ENCODE peak calls at places on chromosomes 12 and 14, in four cellular contexts. C is right cardiac atrium, K is cardiac muscle cell, I is SK-N-SH. E is an unnamed sample.

GRCh38 chr14:22200977-22201605 is 387.9 kb downstream of the DAD1 start:
- DNase-seq in K (peak), I (no peak), C (no peak), E (no peak)

GRCh38 chr14:49770212-49770817 is 2.4 kb downstream of the KLHDC2 start:
- DNase-seq in C (no peak), K (peak), I (no peak), E (no peak)

GRCh38 chr12:30862486-30862885 is 64.1 kb upstream of the TSPAN11 start:
- DNase-seq in K (peak), I (peak), C (peak), E (no peak)

GRCh38 chr14:103688441-103688840 is 26.8 kb downstream of the XRCC3 start:
- DNase-seq in C (no peak), I (no peak), K (no peak), E (no peak)

GRCh38 chr12:68962855-68963455 is 30.0 kb upstream of the CPM start:
- DNase-seq in I (no peak), K (no peak), C (no peak), E (no peak)

GRCh38 chr12:122961551-122962329 is 4.5 kb downstream of the ABCB9 start:
- DNase-seq in K (peak), I (no peak), C (no peak), E (no peak)

GRCh38 chr12:2678416-2678815 is 116.4 kb upstream of the FKBP4 start:
- DNase-seq in K (no peak), C (no peak), I (no peak), E (no peak)

GRCh38 chr12:116916714-116917114 is 6.0 kb downstream of the FBXW8 start:
- DNase-seq in K (peak), C (no peak), I (no peak), E (no peak)

GRCh38 chr12:52335598-52336262 is 14.5 kb upstream of the KRT83 start:
- DNase-seq in K (no peak), I (peak), C (no peak), E (no peak)

GRCh38 chr14:37061697-37062096 is 110.7 kb downstream of the SLC25A21 start:
- DNase-seq in C (no peak), I (no peak), K (no peak), E (no peak)

GRCh38 chr12:102680296-102680695 is 199.9 kb upstream of the IGF1 start:
- DNase-seq in C (no peak), I (no peak), K (no peak), E (no peak)

DNA sequence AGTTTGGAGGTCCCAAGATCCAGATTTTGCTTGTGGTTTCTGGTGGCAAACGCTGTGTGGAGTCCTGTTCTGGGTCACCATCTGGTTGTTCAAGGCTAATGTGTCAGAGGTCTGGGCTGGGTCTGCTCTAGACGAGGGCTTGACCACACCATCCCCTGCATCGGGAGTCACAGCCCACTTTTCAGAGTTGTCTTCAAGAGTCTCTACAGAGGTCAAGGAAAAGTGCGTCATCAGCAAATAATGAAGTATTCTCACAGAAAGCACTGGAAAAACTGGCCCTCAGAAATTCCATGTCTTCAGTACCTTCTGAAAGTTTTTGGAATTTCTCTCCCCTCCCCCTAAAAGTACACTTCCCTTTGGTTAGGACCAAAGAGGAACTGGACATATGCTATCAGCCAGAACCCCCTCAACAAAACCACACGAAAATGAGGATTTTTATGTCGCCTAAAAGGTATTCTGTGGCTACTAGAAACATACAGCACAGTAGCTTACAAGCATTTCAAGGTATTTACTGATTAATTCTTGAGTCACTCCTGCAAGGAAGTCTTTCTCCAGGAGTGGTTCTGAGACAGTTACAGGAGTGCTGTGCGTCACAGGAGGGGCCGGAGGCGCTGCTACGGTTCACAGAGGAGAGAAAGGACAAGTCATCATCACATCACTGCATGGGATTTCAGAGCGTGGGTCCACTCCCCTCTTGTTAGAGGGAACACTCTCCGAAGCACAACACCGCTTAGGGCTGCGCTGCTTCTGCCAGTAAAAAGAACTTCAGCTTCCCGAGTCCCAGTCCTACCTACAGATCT is 35.4 kb downstream of the RAD52 start:
- DNase-seq in I (no peak), C (no peak), K (peak), E (no peak)
- H3K27ac ChIP-seq in I (no peak), C (no peak), K (peak), E (no peak)

GRCh38 chr12:13104403-13104802 is 936 bp upstream of the GSG1 start:
- DNase-seq in C (no peak), K (no peak), I (no peak), E (no peak)

GRCh38 chr12:13100882-13101769 is 2.3 kb downstream of the GSG1 start:
- DNase-seq in K (peak), C (peak), I (peak), E (peak)

GRCh38 chr12:13102481-13103195 is 829 bp downstream of the GSG1 start:
- DNase-seq in C (no peak), I (no peak), K (peak), E (peak)

GRCh38 chr12:13101854-13102375 is 1.6 kb downstream of the GSG1 start:
- DNase-seq in I (no peak), K (peak), C (no peak), E (no peak)

GRCh38 chr12:13103391-13104033 is at the start of gene GSG1:
- DNase-seq in C (no peak), K (peak), I (no peak), E (no peak)
- H3K27ac ChIP-seq in C (peak), K (no peak), I (no peak), E (peak)

DNA sequence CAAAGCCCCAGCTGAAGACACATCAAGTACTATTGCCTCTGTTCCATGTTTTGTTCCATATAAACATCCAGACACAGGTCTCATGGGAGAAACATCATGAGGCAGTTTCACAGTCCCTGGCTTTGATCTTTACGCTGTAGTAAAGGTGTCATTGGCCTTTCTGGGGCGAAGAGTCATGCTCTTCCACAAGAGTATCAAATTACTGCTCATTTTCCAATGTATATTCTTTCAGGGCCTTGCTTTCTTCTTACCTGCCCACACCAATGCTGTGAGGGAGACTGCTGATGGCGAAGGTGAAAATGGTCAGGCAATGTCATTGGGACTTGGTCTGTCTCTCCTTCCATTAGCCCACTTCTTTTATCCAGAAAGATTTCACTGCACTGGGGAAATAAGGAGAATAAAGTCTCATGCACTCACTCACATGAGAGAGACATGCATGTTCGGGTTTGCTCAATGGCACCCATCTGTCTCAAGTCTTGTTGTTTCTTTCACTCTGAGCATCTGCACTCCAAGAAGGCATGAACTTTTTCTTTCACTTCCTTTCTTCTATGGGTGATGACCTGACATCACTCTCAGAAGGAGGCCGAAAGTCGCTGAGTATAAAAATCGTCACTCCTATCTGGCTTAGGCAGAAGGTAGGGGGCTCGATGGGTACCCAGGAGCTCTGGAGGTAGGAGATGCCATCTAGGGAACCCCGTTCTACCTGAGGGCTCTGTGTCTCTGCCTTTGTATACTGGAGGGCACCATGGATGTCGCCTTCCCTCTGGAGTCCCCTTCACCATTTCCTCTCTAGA is 1.3 kb upstream of the JDP2 start:
- DNase-seq in C (no peak), K (no peak), I (no peak), E (no peak)
- H3K27ac ChIP-seq in C (peak), K (no peak), I (no peak), E (peak)

DNA sequence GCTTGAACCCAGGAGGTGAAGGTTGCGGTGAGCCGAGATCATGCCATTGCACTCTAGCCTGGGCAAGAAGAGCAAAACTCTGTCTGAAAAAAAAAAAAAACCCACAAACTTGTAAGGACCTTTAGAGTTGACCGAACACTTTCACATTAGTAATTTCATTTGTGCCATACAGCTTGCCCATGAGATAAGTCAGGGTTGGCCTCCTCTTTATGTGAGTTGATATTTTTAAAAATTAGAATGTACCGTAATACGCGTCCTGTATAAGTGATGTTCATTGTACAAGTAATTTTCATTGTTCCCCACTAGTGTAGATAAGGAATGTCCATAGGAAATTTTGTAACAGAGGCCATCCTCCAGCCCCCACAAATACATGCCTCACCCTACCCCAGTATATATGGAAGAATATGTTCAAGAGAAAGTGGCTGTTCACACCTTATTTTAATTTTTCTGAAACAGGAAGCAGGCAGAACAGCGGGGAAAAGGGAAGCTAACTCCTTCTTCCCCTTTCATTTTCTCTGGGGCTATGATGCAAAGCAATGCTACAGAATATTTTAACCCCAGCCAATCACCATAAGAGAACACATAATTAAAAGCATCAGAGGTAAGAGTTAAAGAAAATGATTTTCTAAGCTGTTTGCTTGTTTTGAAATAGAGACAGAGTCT is 31.9 kb upstream of the HIF1A start:
- DNase-seq in I (no peak), K (no peak), C (no peak), E (no peak)
- H3K27ac ChIP-seq in I (no peak), K (no peak), C (no peak), E (no peak)

GRCh38 chr12:108845696-108846095 is 11.7 kb downstream of the SSH1 start:
- DNase-seq in K (no peak), C (no peak), I (no peak), E (no peak)

GRCh38 chr12:108849653-108850052 is 7.7 kb downstream of the SSH1 start:
- DNase-seq in K (peak), I (peak), C (peak), E (no peak)

GRCh38 chr12:108843187-108843586 is 14.2 kb downstream of the SSH1 start:
- DNase-seq in I (no peak), C (peak), K (no peak), E (no peak)

GRCh38 chr12:108847705-108848104 is 9.7 kb downstream of the SSH1 start:
- DNase-seq in C (no peak), K (no peak), I (no peak), E (no peak)

GRCh38 chr12:108846320-108846719 is 11.1 kb downstream of the SSH1 start:
- DNase-seq in K (no peak), C (peak), I (peak), E (peak)
- H3K27ac ChIP-seq in K (peak), C (peak), I (peak), E (peak)

DNA sequence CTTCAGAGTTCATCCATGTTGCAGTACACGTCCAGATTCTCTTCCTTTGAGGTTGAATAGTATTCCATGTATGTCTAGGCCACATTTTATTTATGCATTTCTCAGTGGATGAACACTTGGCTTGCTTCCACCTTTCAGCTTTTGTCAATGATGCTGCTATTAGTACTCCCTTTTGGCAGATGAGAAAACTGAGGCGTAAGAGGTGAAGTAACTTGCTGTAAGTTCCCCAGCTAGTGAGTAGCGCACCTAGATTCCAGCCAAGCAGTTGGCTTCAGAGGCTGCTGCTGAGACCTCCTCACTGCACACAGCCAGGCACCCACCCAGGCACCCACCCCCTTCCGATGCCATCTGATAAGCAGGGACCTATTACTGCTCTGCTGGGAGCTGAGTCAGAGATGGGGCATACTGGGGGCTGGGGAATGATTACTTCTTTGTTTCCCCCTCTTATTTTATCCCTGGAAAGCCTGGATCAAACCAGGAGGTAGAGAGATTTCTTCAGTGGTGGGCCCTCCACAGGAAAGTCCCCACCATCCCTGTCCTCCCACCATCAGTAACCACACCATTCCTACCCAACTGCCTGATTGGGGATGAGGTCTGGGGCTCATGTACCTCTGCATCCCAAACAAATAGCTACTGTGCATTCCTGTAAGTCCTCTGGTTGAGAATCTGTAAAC is 234.6 kb downstream of the PCNX1 start:
- DNase-seq in I (no peak), K (peak), C (no peak), E (no peak)
- H3K27ac ChIP-seq in I (no peak), K (no peak), C (no peak), E (no peak)

DNA sequence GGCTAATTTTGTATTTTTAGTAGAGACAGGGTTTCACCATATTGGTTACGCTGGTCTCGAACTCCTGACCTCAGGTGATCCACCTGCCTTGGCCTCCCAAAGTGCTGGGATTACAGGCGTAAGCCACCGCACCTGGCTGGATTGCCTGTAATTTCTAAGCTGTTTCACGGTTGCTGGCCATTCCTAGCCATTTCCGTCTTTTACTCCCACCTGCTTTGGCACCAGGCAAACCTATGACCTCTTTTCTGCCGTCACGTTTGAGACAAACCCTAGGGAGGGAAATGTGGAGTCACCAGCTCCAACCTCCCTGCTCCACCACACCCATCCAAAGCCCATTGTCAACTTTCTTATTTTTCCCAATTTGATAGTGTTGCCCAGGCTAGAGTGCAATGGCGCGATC is 1.2 kb downstream of the GPR132 start:
- DNase-seq in I (no peak), K (no peak), C (peak), E (no peak)
- H3K27ac ChIP-seq in I (no peak), K (no peak), C (no peak), E (peak)

DNA sequence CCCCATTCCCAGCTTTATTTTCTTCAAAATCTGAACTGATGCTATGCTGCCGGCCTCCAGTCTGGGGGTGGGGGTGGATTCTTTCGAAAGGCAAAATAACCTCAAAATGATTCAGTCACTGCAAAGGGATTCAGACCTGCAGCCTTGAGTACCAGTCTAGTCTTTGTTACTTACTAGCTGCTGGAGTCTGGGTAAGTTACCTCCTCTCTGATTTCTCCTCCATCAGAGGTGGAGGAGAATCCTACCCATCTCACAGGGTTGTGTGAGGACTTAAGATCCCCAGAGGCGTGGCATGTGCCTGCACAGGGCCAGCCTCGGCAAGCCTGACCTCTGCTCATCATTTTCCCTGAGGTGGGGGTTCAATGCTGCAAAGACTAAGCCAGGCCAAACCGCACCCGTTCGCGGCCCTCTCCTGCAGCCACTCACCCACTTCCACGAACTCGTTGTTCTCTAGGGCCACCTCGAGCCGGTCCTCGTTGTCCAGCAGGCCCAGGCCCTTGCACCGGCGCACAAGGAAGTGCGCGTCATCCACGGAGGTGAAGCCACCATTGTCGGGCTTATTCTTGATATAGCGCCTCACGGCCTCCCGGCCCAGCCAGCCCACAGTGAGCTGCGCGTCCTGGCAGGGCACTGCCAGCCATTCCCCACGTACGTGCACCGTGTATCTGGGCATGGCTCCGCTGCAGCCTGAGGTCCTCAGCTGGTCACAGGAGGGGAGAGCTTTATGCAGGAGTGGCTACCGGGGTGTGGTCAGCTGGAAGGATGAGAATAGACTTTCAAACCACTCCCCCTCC is 709 bp downstream of the HAL start:
- DNase-seq in C (peak), K (no peak), I (no peak), E (no peak)
- H3K27ac ChIP-seq in C (no peak), K (no peak), I (no peak), E (no peak)

DNA sequence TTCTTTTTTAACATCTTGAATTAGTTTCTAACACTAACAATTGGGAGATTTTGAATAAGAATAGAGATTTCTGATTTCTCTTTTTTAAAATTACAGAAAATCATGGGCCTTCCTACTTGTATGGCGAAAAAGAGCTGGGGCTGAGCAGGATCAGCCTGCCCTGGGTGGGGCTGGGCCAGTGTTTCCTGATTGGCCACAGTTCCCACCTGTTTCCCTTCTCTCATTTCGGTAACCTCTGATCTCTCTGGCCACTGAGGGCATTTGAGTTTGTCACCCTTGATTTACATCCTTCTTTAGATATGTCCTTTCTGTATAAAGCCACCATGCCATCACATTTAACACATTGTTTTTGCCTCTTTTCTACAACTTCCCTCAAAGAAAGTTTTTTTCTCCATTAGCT is 254.2 kb downstream of the ZFP36L1 start:
- DNase-seq in I (no peak), K (no peak), C (no peak), E (no peak)
- H3K27ac ChIP-seq in I (no peak), K (no peak), C (no peak), E (no peak)

GRCh38 chr14:100128688-100129087 is 30.8 kb downstream of the DEGS2 start:
- DNase-seq in C (no peak), I (no peak), K (no peak), E (no peak)
- H3K27ac ChIP-seq in C (no peak), I (peak), K (no peak), E (no peak)

E was measured in caudate nucleus.